ENCODE peak calls at places on chromosomes 5 and 9, in eight cellular contexts. P, Y, T, S, J, W, N and C are unnamed samples.

GRCh38 chr5:36359267-36359666 is 57.6 kb upstream of the RANBP3L start:
- DNase-seq in P (no peak), W (peak), N (no peak), J (no peak), Y (peak), S (no peak), T (no peak), C (no peak)

GRCh38 chr9:134916161-134916665 is 1.5 kb downstream of the FCN1 start:
- DNase-seq in J (no peak), N (peak), P (no peak), S (no peak), T (no peak), W (no peak), Y (peak), C (no peak)

GRCh38 chr5:41418220-41419031 is 92.0 kb downstream of the PLCXD3 start:
- DNase-seq in S (peak), J (no peak), Y (no peak), P (no peak), W (peak), N (no peak), T (no peak), C (no peak)

GRCh38 chr9:116112236-116112635 is 41.4 kb upstream of the PAPPA start:
- DNase-seq in T (no peak), W (no peak), Y (no peak), S (no peak), P (no peak), J (no peak), N (no peak), C (peak)

GRCh38 chr5:392431-392988 is 50.5 kb upstream of the EXOC3 start:
- DNase-seq in N (no peak), T (no peak), S (no peak), W (peak), P (no peak), Y (no peak), J (peak), C (no peak)

GRCh38 chr9:70639853-70640814 is 225.7 kb upstream of the KLF9 start:
- DNase-seq in Y (no peak), N (no peak), T (no peak), W (peak), P (no peak), S (peak), J (no peak), C (no peak)

GRCh38 chr5:56039985-56040384 is 45.2 kb upstream of the IL6ST start:
- DNase-seq in J (no peak), W (no peak), P (no peak), N (no peak), Y (no peak), S (no peak), T (no peak), C (no peak)

GRCh38 chr5:176529116-176529823 is 7.9 kb downstream of the RNF44 start:
- DNase-seq in S (no peak), P (no peak), N (no peak), T (no peak), W (no peak), J (peak), Y (no peak), C (no peak)

GRCh38 chr5:168712280-168712924 is 133.2 kb upstream of the PANK3 start:
- DNase-seq in P (no peak), Y (no peak), N (no peak), T (no peak), J (no peak), S (peak), W (peak), C (no peak)

GRCh38 chr9:134764870-134765269 is 115.7 kb upstream of the FCN2 start:
- DNase-seq in T (no peak), J (no peak), N (no peak), S (no peak), P (no peak), W (no peak), Y (no peak), C (no peak)

DNA sequence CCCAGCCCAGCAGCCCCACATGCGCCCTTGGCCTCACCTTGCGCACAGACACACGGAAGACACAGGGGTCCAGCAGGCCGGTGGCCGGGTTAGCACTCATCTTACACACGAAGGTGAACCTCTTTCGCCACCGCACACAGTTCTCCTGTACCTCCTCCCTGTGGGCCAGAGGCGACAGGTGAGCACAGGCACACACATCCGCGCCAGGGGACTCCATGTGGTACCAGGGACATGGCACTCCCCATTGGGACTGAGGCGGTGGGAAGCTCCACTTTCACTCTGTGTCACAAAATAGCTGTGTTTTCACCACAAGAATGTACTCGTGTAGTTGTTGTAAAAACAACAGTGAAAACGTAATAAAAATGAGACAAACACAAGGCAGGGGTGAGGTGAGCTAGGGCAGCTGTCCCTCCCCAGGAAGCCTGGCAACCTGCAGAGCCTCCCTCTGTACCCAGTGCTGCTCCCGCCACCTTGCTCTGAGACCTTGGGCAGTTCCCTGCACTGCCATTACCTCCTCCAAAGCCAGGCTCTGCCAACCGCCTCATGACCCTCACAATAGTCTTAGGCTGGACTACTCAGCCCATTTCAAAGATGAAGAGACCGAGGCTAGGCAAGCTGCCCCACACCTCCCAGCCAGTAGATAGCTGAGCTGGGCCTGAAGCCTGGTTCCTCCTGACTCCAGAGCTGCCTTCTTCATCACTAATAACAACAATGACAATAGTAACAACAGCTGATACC is 16.3 kb upstream of the DPM2 start:
- DNase-seq in T (peak), Y (no peak), P (no peak), N (no peak), W (no peak), S (no peak), J (no peak), C (no peak)
- H3K4me3 ChIP-seq in T (no peak), Y (no peak), P (no peak), N (no peak), W (no peak), S (no peak), J (no peak), C (no peak)

DNA sequence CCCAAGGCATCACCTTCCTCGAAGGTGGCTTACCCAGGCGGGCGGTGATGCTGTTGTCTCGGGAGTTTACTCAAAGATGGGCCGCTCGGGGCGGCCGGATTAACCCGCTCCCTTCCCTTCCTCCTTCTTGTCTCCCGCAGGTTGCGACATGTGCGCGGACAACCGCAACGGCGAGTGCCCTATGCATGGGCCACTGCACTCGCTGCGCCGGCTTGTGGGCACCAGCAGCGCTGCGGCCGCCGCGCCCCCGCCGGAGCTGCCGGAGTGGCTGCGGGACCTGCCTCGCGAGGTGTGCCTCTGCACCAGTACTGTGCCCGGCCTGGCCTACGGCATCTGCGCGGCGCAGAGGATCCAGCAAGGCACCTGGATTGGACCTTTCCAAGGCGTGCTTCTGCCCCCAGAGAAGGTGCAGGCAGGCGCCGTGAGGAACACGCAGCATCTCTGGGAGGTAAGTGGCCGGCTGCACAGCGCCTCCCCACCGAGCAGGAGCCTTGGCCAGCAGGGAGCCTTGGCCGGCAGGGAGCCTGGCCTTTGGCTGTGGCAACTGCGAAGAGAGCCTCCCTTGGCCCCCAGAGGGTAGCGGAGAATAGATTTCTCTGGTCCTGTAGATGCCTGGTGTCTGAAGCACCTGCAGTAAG is 10.6 kb downstream of the PRDM6 start:
- DNase-seq in P (peak), S (no peak), Y (peak), T (no peak), N (peak), W (no peak), J (no peak), C (no peak)
- TF ChIP-seq CTCF in P (no peak), S (no peak), Y (no peak), T (no peak), N (no peak), W (no peak), J (no peak), C (no peak)

GRCh38 chr5:89499787-89500186 is 616.8 kb upstream of the MEF2C start:
- DNase-seq in Y (no peak), J (no peak), T (no peak), P (no peak), S (no peak), W (no peak), N (no peak), C (no peak)
- H3K4me3 ChIP-seq in Y (no peak), J (no peak), T (no peak), P (no peak), S (no peak), W (no peak), N (no peak), C (no peak)

GRCh38 chr5:75330404-75330803 is 6.6 kb upstream of the HMGCR start:
- DNase-seq in S (no peak), J (no peak), Y (no peak), N (no peak), W (no peak), T (no peak), P (no peak), C (no peak)

GRCh38 chr5:75324791-75325190 is 12.2 kb upstream of the HMGCR start:
- DNase-seq in T (no peak), N (no peak), Y (no peak), J (no peak), P (no peak), W (no peak), S (no peak), C (no peak)

GRCh38 chr5:75322066-75322465 is 15.0 kb upstream of the HMGCR start:
- DNase-seq in S (no peak), W (no peak), N (no peak), Y (no peak), T (no peak), J (no peak), P (no peak), C (no peak)

GRCh38 chr5:75320341-75320740 is 16.7 kb upstream of the HMGCR start:
- DNase-seq in J (no peak), T (no peak), S (no peak), W (no peak), Y (no peak), N (no peak), P (no peak), C (no peak)

DNA sequence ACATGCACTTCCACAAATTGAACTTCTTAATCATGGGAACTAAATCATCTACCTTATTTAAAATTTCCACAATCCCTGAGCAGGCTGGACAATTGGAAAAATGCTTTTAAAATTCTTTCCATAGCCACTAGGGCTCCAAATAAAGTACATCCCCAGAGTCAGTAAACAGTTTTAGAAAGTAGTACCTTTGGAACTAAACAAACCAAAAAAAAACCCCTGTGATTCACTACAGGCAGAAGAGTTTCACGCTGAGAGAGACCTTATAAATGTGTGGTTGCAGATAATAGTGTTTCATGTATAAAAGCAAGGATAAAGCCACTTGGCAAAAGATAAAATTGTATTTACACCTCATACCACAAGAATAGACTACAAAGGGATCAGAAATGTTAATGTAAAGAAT is 11.8 kb upstream of the HMGCR start:
- DNase-seq in Y (no peak), P (no peak), J (no peak), W (no peak), N (no peak), S (no peak), T (no peak), C (no peak)
- TF ChIP-seq CTCF in Y (no peak), P (no peak), J (no peak), W (no peak), N (no peak), S (peak), T (no peak), C (no peak)

GRCh38 chr9:35966433-35966832 is 8.5 kb upstream of the OR2S2 start:
- DNase-seq in W (no peak), T (no peak), S (no peak), J (no peak), P (no peak), Y (no peak), N (no peak), C (no peak)

GRCh38 chr9:35960029-35960655 is 2.2 kb upstream of the OR2S2 start:
- DNase-seq in T (no peak), J (no peak), N (no peak), S (no peak), W (peak), P (no peak), Y (no peak), C (no peak)

GRCh38 chr9:35958104-35958825 is at the start of gene OR2S2:
- DNase-seq in Y (no peak), P (no peak), J (no peak), W (no peak), N (no peak), T (no peak), S (no peak), C (no peak)

GRCh38 chr9:35967042-35967441 is 9.1 kb upstream of the OR2S2 start:
- DNase-seq in Y (no peak), P (no peak), S (no peak), N (no peak), T (no peak), J (no peak), W (no peak), C (peak)

GRCh38 chr9:35962126-35962906 is 4.4 kb upstream of the OR2S2 start:
- DNase-seq in T (no peak), S (peak), W (peak), P (no peak), Y (no peak), N (no peak), J (no peak), C (no peak)
- H3K4me3 ChIP-seq in T (no peak), S (peak), W (peak), P (no peak), Y (peak), N (no peak), J (no peak), C (no peak)

GRCh38 chr9:136138566-136138965 is 19.9 kb upstream of the TMEM250 start:
- DNase-seq in T (peak), W (no peak), N (no peak), P (peak), Y (no peak), S (no peak), J (peak), C (no peak)
- TF ChIP-seq CTCF in T (no peak), W (peak), N (no peak), P (no peak), Y (no peak), S (peak), J (no peak), C (peak)

DNA sequence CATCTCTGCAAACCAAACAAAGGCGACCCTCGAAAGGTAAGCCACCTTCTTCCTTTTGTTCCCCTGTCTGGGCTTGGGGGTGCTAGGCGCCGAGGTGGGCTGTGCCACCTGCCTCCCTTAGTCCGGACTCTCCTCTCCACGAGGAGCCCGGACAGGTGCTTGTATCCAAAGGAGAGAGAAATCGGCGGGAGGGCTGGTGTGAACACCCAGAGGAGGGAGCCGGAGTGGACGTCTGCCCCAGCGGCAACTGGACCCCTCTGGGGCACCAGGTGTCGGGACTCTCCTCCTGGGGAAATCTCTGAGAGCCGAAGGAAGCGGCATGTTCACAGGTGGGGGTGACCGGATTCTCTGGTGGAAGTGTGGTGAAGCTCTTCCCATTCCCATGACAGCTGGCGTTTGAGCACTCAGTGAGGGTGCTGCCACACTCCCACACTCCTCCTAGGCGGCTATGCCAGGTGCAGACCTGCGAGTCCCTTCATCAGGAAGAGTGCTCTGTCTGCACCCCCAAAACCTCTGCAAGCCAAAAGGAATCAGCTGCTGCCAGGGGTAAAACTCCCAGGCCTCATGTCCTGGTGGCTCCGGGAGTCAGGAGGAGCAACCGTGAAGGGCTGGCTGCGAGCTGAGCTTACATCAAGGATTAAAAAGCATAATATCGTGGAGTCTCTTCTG is 912 bp downstream of the KCNIP1 start:
- DNase-seq in Y (no peak), J (no peak), S (no peak), N (no peak), P (no peak), W (no peak), T (no peak), C (no peak)
- H3K4me3 ChIP-seq in Y (no peak), J (no peak), S (no peak), N (no peak), P (no peak), W (no peak), T (peak), C (no peak)

GRCh38 chr9:82212885-82213284 is 224.3 kb downstream of the SPATA31D1 start:
- DNase-seq in T (no peak), Y (no peak), J (no peak), N (no peak), W (no peak), S (no peak), P (no peak), C (no peak)
- TF ChIP-seq CTCF in T (no peak), Y (no peak), J (no peak), N (no peak), W (no peak), S (no peak), P (no peak), C (no peak)

DNA sequence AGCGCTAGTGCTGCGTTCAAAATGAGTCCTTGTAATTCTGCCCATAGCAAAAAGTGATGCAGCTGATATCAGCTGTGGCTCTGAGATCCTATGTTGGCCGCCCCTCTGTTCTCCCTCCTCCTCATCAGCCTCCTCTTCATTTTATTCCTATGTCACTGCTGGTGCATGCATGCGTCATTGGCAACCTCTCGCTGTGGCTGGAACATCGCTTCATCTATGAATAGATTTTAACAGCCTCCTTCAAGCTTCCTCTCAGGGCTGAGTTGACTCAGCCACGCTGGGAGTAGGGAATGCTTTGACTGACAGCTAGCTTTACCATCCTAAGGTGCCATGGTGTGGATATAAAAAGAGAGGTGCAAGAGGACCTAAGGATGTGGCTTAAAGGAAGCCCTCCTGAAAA is 303.5 kb downstream of the PLK2 start:
- DNase-seq in J (no peak), S (no peak), W (peak), T (no peak), P (no peak), N (no peak), Y (no peak), C (no peak)
- H3K4me3 ChIP-seq in J (no peak), S (no peak), W (no peak), T (no peak), P (no peak), N (no peak), Y (no peak), C (no peak)